ENCODE peak calls at places on chromosomes 3 and 15, in eight cellular contexts. B is AG09309, F is pancreas, X is heart right ventricle, K is dorsolateral prefrontal cortex, I is cardiac muscle cell, H is right lobe of liver, P is AG04450. A is an unnamed sample.

GRCh38 chr3:6250167-6250566 is 610.7 kb upstream of the GRM7 start:
- DNase-seq in B (no peak), F (no peak), X (no peak), K (no peak), I (no peak), H (no peak), P (no peak), A (no peak)

GRCh38 chr3:195066441-195066841 is 204.5 kb downstream of the XXYLT1 start:
- DNase-seq in B (no peak), F (no peak), X (no peak), K (no peak), I (no peak), H (peak), P (no peak), A (no peak)

GRCh38 chr15:87792250-87793030 is 464.1 kb downstream of the NTRK3 start:
- DNase-seq in B (no peak), F (no peak), X (no peak), K (no peak), I (no peak), H (no peak), P (no peak), A (no peak)

GRCh38 chr15:85805392-85805791 is 10.7 kb upstream of the KLHL25 start:
- DNase-seq in B (no peak), F (no peak), X (no peak), K (no peak), I (no peak), H (no peak), P (no peak), A (no peak)

GRCh38 chr3:50269977-50270413 is 1.0 kb downstream of the SEMA3B start:
- DNase-seq in B (no peak), F (no peak), X (no peak), K (no peak), I (no peak), H (no peak), P (no peak), A (peak)

GRCh38 chr3:170473358-170473757 is 54.7 kb downstream of the CLDN11 start:
- DNase-seq in B (no peak), F (no peak), X (no peak), K (no peak), I (no peak), H (no peak), P (no peak), A (no peak)

GRCh38 chr3:141920701-141921100 is 44.3 kb downstream of the ATP1B3 start:
- DNase-seq in B (no peak), F (no peak), X (no peak), K (no peak), I (no peak), H (no peak), P (no peak), A (no peak)

GRCh38 chr3:186722457-186722856 is 5.3 kb downstream of the KNG1 start:
- DNase-seq in B (no peak), F (no peak), X (no peak), K (no peak), I (peak), H (no peak), P (no peak), A (peak)

GRCh38 chr3:152151216-152151874 is 117.4 kb upstream of the MBNL1 start:
- DNase-seq in B (no peak), F (no peak), X (no peak), K (no peak), I (no peak), H (no peak), P (no peak), A (no peak)

GRCh38 chr3:172311217-172311616 is 137.0 kb downstream of the GHSR start:
- DNase-seq in B (no peak), F (no peak), X (no peak), K (no peak), I (no peak), H (no peak), P (no peak), A (no peak)

GRCh38 chr15:100113351-100114075 is 228.3 kb downstream of the ADAMTS17 start:
- DNase-seq in B (no peak), F (no peak), X (peak), K (no peak), I (no peak), H (no peak), P (no peak), A (peak)

GRCh38 chr15:63983071-63983711 is 63.1 kb downstream of the DAPK2 start:
- DNase-seq in B (no peak), F (no peak), X (no peak), K (no peak), I (no peak), H (no peak), P (no peak), A (no peak)

GRCh38 chr3:134216851-134217250 is 33.8 kb downstream of the RYK start:
- DNase-seq in B (no peak), F (no peak), X (no peak), K (no peak), I (no peak), H (no peak), P (no peak), A (no peak)

GRCh38 chr15:34621675-34622074 is 38.2 kb upstream of the GOLGA8B start:
- DNase-seq in B (no peak), F (no peak), X (no peak), K (no peak), I (peak), H (no peak), P (no peak), A (peak)

GRCh38 chr3:128006471-128007424 is 45.5 kb upstream of the SEC61A1 start:
- DNase-seq in B (no peak), F (no peak), X (no peak), K (no peak), I (peak), H (no peak), P (no peak), A (peak)

GRCh38 chr3:64150527-64151238 is 74.6 kb downstream of the PRICKLE2 start:
- DNase-seq in B (peak), F (peak), X (peak), K (peak), I (peak), H (no peak), P (peak), A (peak)

GRCh38 chr3:66338927-66339326 is 118.1 kb downstream of the SLC25A26 start:
- DNase-seq in B (peak), F (no peak), X (no peak), K (no peak), I (peak), H (no peak), P (no peak), A (no peak)

GRCh38 chr3:56825579-56826438 is 24.1 kb upstream of the ARHGEF3 start:
- DNase-seq in B (no peak), F (no peak), X (no peak), K (no peak), I (no peak), H (no peak), P (no peak), A (peak)

GRCh38 chr15:66253643-66254363 is at the start of gene MEGF11:
- DNase-seq in B (no peak), F (no peak), X (no peak), K (peak), I (peak), H (peak), P (no peak), A (peak)

GRCh38 chr15:65476942-65477341 is 40.5 kb downstream of the DPP8 start:
- DNase-seq in B (peak), F (no peak), X (no peak), K (no peak), I (peak), H (no peak), P (peak), A (peak)

GRCh38 chr15:94526071-94526689 is 294.8 kb downstream of the MCTP2 start:
- DNase-seq in B (no peak), F (no peak), X (no peak), K (no peak), I (no peak), H (no peak), P (no peak), A (no peak)

GRCh38 chr3:172129868-172130751 is 90.7 kb downstream of the FNDC3B start:
- DNase-seq in B (peak), F (peak), X (peak), K (peak), I (peak), H (peak), P (peak), A (peak)

GRCh38 chr3:158792709-158793108 is 9.1 kb upstream of the MFSD1 start:
- DNase-seq in B (peak), F (no peak), X (no peak), K (no peak), I (peak), H (no peak), P (peak), A (peak)

GRCh38 chr3:55169608-55170010 is 241.8 kb upstream of the LRTM1 start:
- DNase-seq in B (peak), F (no peak), X (no peak), K (no peak), I (peak), H (no peak), P (peak), A (peak)

GRCh38 chr15:60340207-60340921 is 57.4 kb downstream of the ANXA2 start:
- DNase-seq in B (no peak), F (no peak), X (no peak), K (no peak), I (no peak), H (no peak), P (no peak), A (peak)
- TF ChIP-seq CTCF in B (peak), F (no peak), X (no peak), K (no peak), I (peak), H (no peak), P (peak), A (peak)

DNA sequence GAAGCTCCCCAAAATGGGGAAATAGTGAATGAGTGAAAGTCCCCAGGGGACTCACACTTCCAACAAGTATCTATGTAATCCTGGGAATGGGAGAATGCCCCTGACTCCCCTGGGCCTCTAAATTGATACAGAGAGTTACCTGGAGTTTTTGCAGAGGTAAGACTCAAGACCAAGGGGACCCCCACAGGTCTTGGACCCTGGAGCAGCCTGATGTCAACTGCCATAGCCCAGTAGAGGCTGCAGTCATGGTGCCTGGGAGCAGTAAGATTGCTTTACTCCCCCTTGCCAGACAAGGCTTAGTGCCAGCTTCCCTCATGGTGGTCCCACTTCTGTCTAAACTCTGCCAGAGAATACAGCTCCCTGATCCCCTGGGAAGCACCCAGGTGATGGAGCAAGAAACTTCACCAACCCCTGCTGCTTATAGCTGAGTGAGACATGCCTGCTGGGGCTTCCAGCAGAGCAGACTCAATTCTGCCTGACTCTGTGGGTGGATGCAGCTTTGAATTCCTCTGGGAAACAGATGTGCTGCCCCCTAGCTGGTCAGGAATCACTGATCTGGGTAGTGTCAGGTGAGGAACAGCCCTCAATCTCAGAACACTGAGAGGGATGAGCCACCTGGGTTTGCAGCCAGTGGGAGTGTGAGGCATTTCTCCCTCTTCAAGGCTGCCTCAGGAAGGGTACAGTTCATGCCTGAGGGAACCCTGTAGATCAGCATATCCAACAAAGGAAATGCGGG is 485.9 kb downstream of the NSUN3 start:
- DNase-seq in B (no peak), F (no peak), X (no peak), K (no peak), I (no peak), H (no peak), P (no peak), A (no peak)
- H3K4me3 ChIP-seq in B (no peak), F (no peak), X (no peak), K (no peak), I (no peak), H (no peak), P (no peak), A (no peak)

DNA sequence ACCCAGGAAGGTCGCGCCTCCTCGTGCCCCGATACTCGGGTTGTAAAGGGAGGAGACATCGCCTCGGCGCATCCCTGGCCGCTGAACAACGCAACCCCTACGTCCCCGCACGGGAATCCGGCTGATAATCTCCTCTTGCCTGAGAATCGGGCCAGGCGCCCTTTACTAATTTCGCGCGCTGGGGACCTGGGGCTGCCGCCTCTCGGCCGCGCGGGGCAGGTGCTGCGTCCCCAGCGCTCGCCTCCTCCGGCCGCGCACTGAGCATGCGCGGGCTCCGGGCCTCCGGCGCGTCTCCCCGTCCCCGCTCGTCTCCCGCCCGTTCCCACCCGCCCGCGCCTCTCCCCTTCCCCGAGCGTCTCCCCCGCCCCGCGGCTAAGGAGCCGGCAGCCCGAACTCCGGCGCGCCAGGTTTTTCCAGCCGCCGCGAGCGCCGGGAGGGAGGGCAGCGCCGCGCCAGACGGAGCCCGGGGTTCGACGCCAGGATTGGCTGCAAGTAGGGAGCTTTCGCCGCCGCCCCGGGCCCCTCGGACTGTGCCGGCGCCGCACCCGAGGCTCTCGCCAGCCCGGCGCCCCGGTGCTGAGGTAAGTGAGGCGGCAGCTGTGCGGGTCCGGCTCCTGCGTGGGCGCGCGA is at the start of gene CNTN4:
- DNase-seq in B (no peak), F (peak), X (peak), K (peak), I (peak), H (peak), P (no peak), A (no peak)
- TF ChIP-seq CTCF in B (no peak), F (no peak), X (no peak), K (no peak), I (no peak), H (no peak), P (no peak), A (no peak)

DNA sequence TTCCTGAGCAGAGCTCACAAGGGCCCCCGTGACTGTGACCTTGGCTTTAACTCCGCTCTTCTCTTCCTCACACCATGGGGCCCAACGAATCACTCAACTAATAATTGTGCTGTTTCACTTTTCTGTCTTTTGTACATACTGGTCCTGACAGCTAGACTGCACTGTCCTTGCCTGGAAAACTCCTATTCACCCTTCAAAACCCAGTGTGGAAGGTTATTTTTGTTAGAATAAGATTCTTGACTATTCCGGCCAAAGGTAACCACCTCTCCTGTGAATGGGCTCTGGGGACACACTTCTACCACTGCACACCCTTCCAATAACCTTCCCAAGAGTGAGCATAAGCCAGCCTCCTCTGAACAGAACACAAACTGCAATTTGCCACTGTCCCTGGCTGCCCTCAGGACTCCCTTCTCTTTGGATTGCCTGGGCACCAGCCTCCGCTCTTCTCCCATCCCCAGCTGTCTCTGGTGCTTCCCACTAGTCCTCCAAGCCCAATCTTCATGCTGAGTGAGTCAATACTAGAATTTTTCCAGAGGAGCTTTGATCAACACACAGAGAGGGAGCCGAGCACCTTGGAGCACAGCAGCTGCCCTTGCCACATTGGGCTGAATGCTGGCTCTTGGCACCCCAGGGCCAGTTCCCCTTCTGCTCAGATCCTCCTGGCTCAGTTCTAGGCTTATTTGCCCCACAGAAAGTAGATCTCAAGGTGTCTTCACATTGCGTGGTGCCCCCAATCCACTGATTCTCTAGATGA is 2.1 kb downstream of the SCN5A start:
- DNase-seq in B (no peak), F (no peak), X (no peak), K (no peak), I (no peak), H (no peak), P (no peak), A (no peak)
- H3K4me3 ChIP-seq in B (no peak), F (no peak), X (peak), K (no peak), I (no peak), H (no peak), P (no peak), A (no peak)

GRCh38 chr15:58748787-58749531 is 548 bp downstream of the ADAM10 start:
- DNase-seq in B (no peak), F (peak), X (peak), K (peak), I (peak), H (peak), P (no peak), A (peak)
- TF ChIP-seq CTCF in B (no peak), F (no peak), X (no peak), K (no peak), I (no peak), H (no peak), P (no peak), A (no peak)

GRCh38 chr15:60507596-60508424 is 28.9 kb upstream of the ICE2 start:
- DNase-seq in B (peak), F (no peak), X (peak), K (peak), I (peak), H (no peak), P (peak), A (peak)
- H3K4me3 ChIP-seq in B (no peak), F (no peak), X (no peak), K (no peak), I (no peak), H (no peak), P (no peak), A (no peak)

DNA sequence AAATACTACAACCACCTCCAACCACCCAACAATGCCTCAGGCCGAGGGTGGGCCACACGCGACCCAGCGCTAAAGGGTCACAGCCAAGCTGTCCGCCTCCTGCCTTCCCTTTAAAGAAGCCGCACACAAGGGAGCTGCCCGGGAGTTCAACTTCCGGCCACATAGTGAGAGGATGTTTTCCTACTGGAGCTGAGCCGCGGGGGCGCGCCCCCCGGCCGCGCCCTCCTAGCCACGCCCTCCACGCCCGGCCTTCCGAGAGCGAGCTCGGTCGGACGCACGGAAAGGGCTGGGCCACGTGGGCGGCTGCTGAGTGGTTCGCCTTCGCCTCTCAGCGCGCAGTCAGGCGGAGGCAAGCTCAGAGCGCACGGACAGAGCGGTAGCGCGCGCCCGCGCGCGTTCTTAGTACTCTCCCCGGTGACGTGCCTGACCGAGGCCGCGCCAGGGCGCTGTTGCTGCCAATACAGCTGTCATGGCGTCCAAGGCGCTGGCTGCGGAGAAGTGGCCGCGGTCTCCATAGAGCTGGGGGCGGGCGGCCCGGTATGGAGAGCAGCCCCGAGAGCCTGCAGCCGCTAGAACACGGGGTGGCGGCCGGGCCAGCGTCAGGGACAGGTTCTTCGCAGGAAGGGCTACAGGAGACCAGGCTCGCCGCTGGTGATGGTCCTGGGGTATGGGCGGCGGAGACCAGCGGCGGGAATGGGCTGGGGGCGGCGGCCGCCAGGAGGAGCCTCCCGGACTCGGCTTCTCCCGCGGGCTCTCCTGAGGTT is at the start of gene MINDY2:
- DNase-seq in B (peak), F (peak), X (peak), K (peak), I (peak), H (peak), P (peak), A (peak)
- TF ChIP-seq CTCF in B (peak), F (no peak), X (peak), K (no peak), I (peak), H (peak), P (peak), A (peak)

GRCh38 chr3:13892304-13892703 is 12.4 kb upstream of the WNT7A start:
- DNase-seq in B (no peak), F (no peak), X (no peak), K (no peak), I (no peak), H (no peak), P (no peak), A (no peak)

GRCh38 chr3:13896473-13897154 is 16.7 kb upstream of the WNT7A start:
- DNase-seq in B (peak), F (peak), X (peak), K (peak), I (peak), H (no peak), P (peak), A (peak)

GRCh38 chr3:13894096-13894811 is 14.4 kb upstream of the WNT7A start:
- DNase-seq in B (no peak), F (no peak), X (no peak), K (no peak), I (no peak), H (no peak), P (no peak), A (no peak)

GRCh38 chr3:13895155-13896105 is 15.6 kb upstream of the WNT7A start:
- DNase-seq in B (peak), F (peak), X (peak), K (peak), I (peak), H (peak), P (peak), A (peak)

GRCh38 chr3:13894812-13895154 is 14.9 kb upstream of the WNT7A start:
- DNase-seq in B (no peak), F (no peak), X (no peak), K (no peak), I (no peak), H (no peak), P (no peak), A (no peak)
- H3K4me3 ChIP-seq in B (peak), F (no peak), X (peak), K (peak), I (peak), H (peak), P (peak), A (peak)